ENCODE peak calls at places on chromosomes 4 and X, in eight cellular contexts. One of them, this sample, is unnamed.
A peak's percentile ranks its signal among the peaks of the same experiment; 100 is the strongest.

GRCh38 chrX:41922694-41923171 is 621 bp downstream of the CASK start:
- DNase-seq in frontal cortex: peak; percentile 43
- DNase-seq in LHCN-M2: peak; percentile 21
- DNase-seq in KG1: no peak
- DNase-seq in stimulated activated CD8-positive, alpha-beta memory T cell treated with anti-CD3 and anti-CD28 coated beads, Interleukin-4, amount 100 ng/mL, for 48 hours: peak; percentile 31
- DNase-seq in heart right ventricle: peak; percentile 33
- DNase-seq in A549: peak; percentile 26
- DNase-seq in NCI-H524 treated with DMSO at 0.1 percent for 48 hours: peak; percentile 44
- DNase-seq in this sample: no peak

GRCh38 chrX:51614353-51614752 is 4.4 kb downstream of the CENPVL3 start:
- DNase-seq in frontal cortex: no peak
- DNase-seq in LHCN-M2: peak; percentile 31
- DNase-seq in KG1: no peak
- DNase-seq in stimulated activated CD8-positive, alpha-beta memory T cell treated with anti-CD3 and anti-CD28 coated beads, Interleukin-4, amount 100 ng/mL, for 48 hours: no peak
- DNase-seq in heart right ventricle: no peak
- DNase-seq in A549: peak; percentile 35
- DNase-seq in NCI-H524 treated with DMSO at 0.1 percent for 48 hours: no peak
- DNase-seq in this sample: no peak

GRCh38 chrX:19334945-19335626 is 8.6 kb upstream of the PDHA1 start:
- DNase-seq in frontal cortex: no peak
- DNase-seq in LHCN-M2: peak; percentile 30
- DNase-seq in KG1: no peak
- DNase-seq in stimulated activated CD8-positive, alpha-beta memory T cell treated with anti-CD3 and anti-CD28 coated beads, Interleukin-4, amount 100 ng/mL, for 48 hours: peak; percentile 28
- DNase-seq in heart right ventricle: no peak
- DNase-seq in A549: peak; percentile 89
- DNase-seq in NCI-H524 treated with DMSO at 0.1 percent for 48 hours: no peak
- DNase-seq in this sample: peak; percentile 61

GRCh38 chr4:5885733-5886132 is 7.2 kb downstream of the CRMP1 start:
- DNase-seq in frontal cortex: no peak
- DNase-seq in LHCN-M2: no peak
- DNase-seq in KG1: no peak
- DNase-seq in stimulated activated CD8-positive, alpha-beta memory T cell treated with anti-CD3 and anti-CD28 coated beads, Interleukin-4, amount 100 ng/mL, for 48 hours: no peak
- DNase-seq in heart right ventricle: no peak
- DNase-seq in A549: no peak
- DNase-seq in NCI-H524 treated with DMSO at 0.1 percent for 48 hours: no peak
- DNase-seq in this sample: no peak

GRCh38 chr4:103012085-103012484 is 7.4 kb downstream of the SLC9B1 start:
- DNase-seq in frontal cortex: no peak
- DNase-seq in LHCN-M2: no peak
- DNase-seq in KG1: no peak
- DNase-seq in stimulated activated CD8-positive, alpha-beta memory T cell treated with anti-CD3 and anti-CD28 coated beads, Interleukin-4, amount 100 ng/mL, for 48 hours: no peak
- DNase-seq in heart right ventricle: no peak
- DNase-seq in A549: no peak
- DNase-seq in NCI-H524 treated with DMSO at 0.1 percent for 48 hours: no peak
- DNase-seq in this sample: no peak

GRCh38 chrX:153477039-153477438 is 6.7 kb upstream of the HAUS7 start:
- DNase-seq in frontal cortex: no peak
- DNase-seq in LHCN-M2: no peak
- DNase-seq in KG1: no peak
- DNase-seq in stimulated activated CD8-positive, alpha-beta memory T cell treated with anti-CD3 and anti-CD28 coated beads, Interleukin-4, amount 100 ng/mL, for 48 hours: no peak
- DNase-seq in heart right ventricle: no peak
- DNase-seq in A549: no peak
- DNase-seq in NCI-H524 treated with DMSO at 0.1 percent for 48 hours: no peak
- DNase-seq in this sample: peak; percentile 55

GRCh38 chr4:120007171-120007894 is 59.3 kb downstream of the MAD2L1 start:
- DNase-seq in frontal cortex: no peak
- DNase-seq in LHCN-M2: peak; percentile 23
- DNase-seq in KG1: no peak
- DNase-seq in stimulated activated CD8-positive, alpha-beta memory T cell treated with anti-CD3 and anti-CD28 coated beads, Interleukin-4, amount 100 ng/mL, for 48 hours: no peak
- DNase-seq in heart right ventricle: no peak
- DNase-seq in A549: no peak
- DNase-seq in NCI-H524 treated with DMSO at 0.1 percent for 48 hours: no peak
- DNase-seq in this sample: no peak

GRCh38 chr4:1500231-1500965 is 94.2 kb upstream of the NKX1-1 start:
- DNase-seq in frontal cortex: no peak
- DNase-seq in LHCN-M2: no peak
- DNase-seq in KG1: no peak
- DNase-seq in stimulated activated CD8-positive, alpha-beta memory T cell treated with anti-CD3 and anti-CD28 coated beads, Interleukin-4, amount 100 ng/mL, for 48 hours: no peak
- DNase-seq in heart right ventricle: no peak
- DNase-seq in A549: no peak
- DNase-seq in NCI-H524 treated with DMSO at 0.1 percent for 48 hours: no peak
- DNase-seq in this sample: no peak

GRCh38 chr4:94068712-94069111 is 139.0 kb upstream of the SMARCAD1 start:
- DNase-seq in frontal cortex: no peak
- DNase-seq in LHCN-M2: peak; percentile 16
- DNase-seq in KG1: no peak
- DNase-seq in stimulated activated CD8-positive, alpha-beta memory T cell treated with anti-CD3 and anti-CD28 coated beads, Interleukin-4, amount 100 ng/mL, for 48 hours: no peak
- DNase-seq in heart right ventricle: no peak
- DNase-seq in A549: no peak
- DNase-seq in NCI-H524 treated with DMSO at 0.1 percent for 48 hours: no peak
- DNase-seq in this sample: no peak

GRCh38 chrX:136810493-136810892 is 29.8 kb upstream of the ARHGEF6 start:
- DNase-seq in frontal cortex: no peak
- DNase-seq in LHCN-M2: no peak
- DNase-seq in KG1: no peak
- DNase-seq in stimulated activated CD8-positive, alpha-beta memory T cell treated with anti-CD3 and anti-CD28 coated beads, Interleukin-4, amount 100 ng/mL, for 48 hours: no peak
- DNase-seq in heart right ventricle: no peak
- DNase-seq in A549: no peak
- DNase-seq in NCI-H524 treated with DMSO at 0.1 percent for 48 hours: no peak
- DNase-seq in this sample: no peak

GRCh38 chr4:102174800-102175199 is 170.5 kb downstream of the SLC39A8 start:
- DNase-seq in frontal cortex: no peak
- DNase-seq in LHCN-M2: peak; percentile 79
- DNase-seq in KG1: no peak
- DNase-seq in stimulated activated CD8-positive, alpha-beta memory T cell treated with anti-CD3 and anti-CD28 coated beads, Interleukin-4, amount 100 ng/mL, for 48 hours: no peak
- DNase-seq in heart right ventricle: no peak
- DNase-seq in A549: peak; percentile 1
- DNase-seq in NCI-H524 treated with DMSO at 0.1 percent for 48 hours: no peak
- DNase-seq in this sample: no peak

GRCh38 chr4:146275370-146275769 is 61.0 kb downstream of the REELD1 start:
- DNase-seq in frontal cortex: no peak
- DNase-seq in LHCN-M2: no peak
- DNase-seq in KG1: no peak
- DNase-seq in stimulated activated CD8-positive, alpha-beta memory T cell treated with anti-CD3 and anti-CD28 coated beads, Interleukin-4, amount 100 ng/mL, for 48 hours: no peak
- DNase-seq in heart right ventricle: no peak
- DNase-seq in A549: no peak
- DNase-seq in NCI-H524 treated with DMSO at 0.1 percent for 48 hours: no peak
- DNase-seq in this sample: no peak

GRCh38 chrX:27254663-27255062 is 208.5 kb downstream of the PPP4R3C start:
- DNase-seq in frontal cortex: no peak
- DNase-seq in LHCN-M2: no peak
- DNase-seq in KG1: no peak
- DNase-seq in stimulated activated CD8-positive, alpha-beta memory T cell treated with anti-CD3 and anti-CD28 coated beads, Interleukin-4, amount 100 ng/mL, for 48 hours: no peak
- DNase-seq in heart right ventricle: no peak
- DNase-seq in A549: no peak
- DNase-seq in NCI-H524 treated with DMSO at 0.1 percent for 48 hours: no peak
- DNase-seq in this sample: no peak

GRCh38 chr4:139454646-139455045 is 725 bp downstream of the RAB33B start:
- DNase-seq in frontal cortex: no peak
- DNase-seq in LHCN-M2: no peak
- DNase-seq in KG1: no peak
- DNase-seq in stimulated activated CD8-positive, alpha-beta memory T cell treated with anti-CD3 and anti-CD28 coated beads, Interleukin-4, amount 100 ng/mL, for 48 hours: no peak
- DNase-seq in heart right ventricle: no peak
- DNase-seq in A549: no peak
- DNase-seq in NCI-H524 treated with DMSO at 0.1 percent for 48 hours: no peak
- DNase-seq in this sample: no peak

GRCh38 chr4:8702020-8702495 is 109.5 kb downstream of the CPZ start:
- DNase-seq in frontal cortex: no peak
- DNase-seq in LHCN-M2: no peak
- DNase-seq in KG1: no peak
- DNase-seq in stimulated activated CD8-positive, alpha-beta memory T cell treated with anti-CD3 and anti-CD28 coated beads, Interleukin-4, amount 100 ng/mL, for 48 hours: no peak
- DNase-seq in heart right ventricle: no peak
- DNase-seq in A549: no peak
- DNase-seq in NCI-H524 treated with DMSO at 0.1 percent for 48 hours: no peak
- DNase-seq in this sample: no peak

GRCh38 chr4:81882222-81882621 is 410.5 kb upstream of the RASGEF1B start:
- DNase-seq in frontal cortex: no peak
- DNase-seq in LHCN-M2: no peak
- DNase-seq in KG1: no peak
- DNase-seq in stimulated activated CD8-positive, alpha-beta memory T cell treated with anti-CD3 and anti-CD28 coated beads, Interleukin-4, amount 100 ng/mL, for 48 hours: no peak
- DNase-seq in heart right ventricle: no peak
- DNase-seq in A549: no peak
- DNase-seq in NCI-H524 treated with DMSO at 0.1 percent for 48 hours: no peak
- DNase-seq in this sample: no peak

GRCh38 chr4:81635747-81636146 is 164.0 kb upstream of the RASGEF1B start:
- DNase-seq in frontal cortex: no peak
- DNase-seq in LHCN-M2: no peak
- DNase-seq in KG1: no peak
- DNase-seq in stimulated activated CD8-positive, alpha-beta memory T cell treated with anti-CD3 and anti-CD28 coated beads, Interleukin-4, amount 100 ng/mL, for 48 hours: no peak
- DNase-seq in heart right ventricle: no peak
- DNase-seq in A549: no peak
- DNase-seq in NCI-H524 treated with DMSO at 0.1 percent for 48 hours: no peak
- DNase-seq in this sample: no peak

GRCh38 chr4:56817840-56818491 is 3.5 kb downstream of the SPINK2 start:
- DNase-seq in frontal cortex: no peak
- DNase-seq in LHCN-M2: no peak
- DNase-seq in KG1: no peak
- DNase-seq in stimulated activated CD8-positive, alpha-beta memory T cell treated with anti-CD3 and anti-CD28 coated beads, Interleukin-4, amount 100 ng/mL, for 48 hours: peak; percentile 55
- DNase-seq in heart right ventricle: no peak
- DNase-seq in A549: no peak
- DNase-seq in NCI-H524 treated with DMSO at 0.1 percent for 48 hours: no peak
- DNase-seq in this sample: no peak

GRCh38 chr4:153792893-153793227 is 4.0 kb upstream of the SFRP2 start:
- DNase-seq in frontal cortex: no peak
- DNase-seq in LHCN-M2: no peak
- DNase-seq in KG1: no peak
- DNase-seq in stimulated activated CD8-positive, alpha-beta memory T cell treated with anti-CD3 and anti-CD28 coated beads, Interleukin-4, amount 100 ng/mL, for 48 hours: peak; percentile 25
- DNase-seq in heart right ventricle: no peak
- DNase-seq in A549: no peak
- DNase-seq in NCI-H524 treated with DMSO at 0.1 percent for 48 hours: no peak
- DNase-seq in this sample: no peak

GRCh38 chr4:147447820-147448219 is 33.1 kb upstream of the EDNRA start:
- DNase-seq in frontal cortex: no peak
- DNase-seq in LHCN-M2: no peak
- DNase-seq in KG1: no peak
- DNase-seq in stimulated activated CD8-positive, alpha-beta memory T cell treated with anti-CD3 and anti-CD28 coated beads, Interleukin-4, amount 100 ng/mL, for 48 hours: no peak
- DNase-seq in heart right ventricle: no peak
- DNase-seq in A549: no peak
- DNase-seq in NCI-H524 treated with DMSO at 0.1 percent for 48 hours: no peak
- DNase-seq in this sample: no peak

GRCh38 chr4:125319311-125319710 is 4.6 kb downstream of the FAT4 start:
- DNase-seq in frontal cortex: no peak
- DNase-seq in LHCN-M2: no peak
- DNase-seq in KG1: no peak
- DNase-seq in stimulated activated CD8-positive, alpha-beta memory T cell treated with anti-CD3 and anti-CD28 coated beads, Interleukin-4, amount 100 ng/mL, for 48 hours: no peak
- DNase-seq in heart right ventricle: no peak
- DNase-seq in A549: no peak
- DNase-seq in NCI-H524 treated with DMSO at 0.1 percent for 48 hours: no peak
- DNase-seq in this sample: no peak

GRCh38 chr4:172899861-172900260 is 268.8 kb upstream of the GALNT7 start:
- DNase-seq in frontal cortex: no peak
- DNase-seq in LHCN-M2: no peak
- DNase-seq in KG1: no peak
- DNase-seq in stimulated activated CD8-positive, alpha-beta memory T cell treated with anti-CD3 and anti-CD28 coated beads, Interleukin-4, amount 100 ng/mL, for 48 hours: no peak
- DNase-seq in heart right ventricle: no peak
- DNase-seq in A549: no peak
- DNase-seq in NCI-H524 treated with DMSO at 0.1 percent for 48 hours: no peak
- DNase-seq in this sample: no peak

GRCh38 chrX:153631346-153631745 is 15.7 kb upstream of the DUSP9 start:
- DNase-seq in frontal cortex: no peak
- DNase-seq in LHCN-M2: no peak
- DNase-seq in KG1: no peak
- DNase-seq in stimulated activated CD8-positive, alpha-beta memory T cell treated with anti-CD3 and anti-CD28 coated beads, Interleukin-4, amount 100 ng/mL, for 48 hours: no peak
- DNase-seq in heart right ventricle: no peak
- DNase-seq in A549: no peak
- DNase-seq in NCI-H524 treated with DMSO at 0.1 percent for 48 hours: no peak
- DNase-seq in this sample: no peak

GRCh38 chrX:17669458-17669857 is 67.8 kb upstream of the SCML1 start:
- DNase-seq in frontal cortex: no peak
- DNase-seq in LHCN-M2: no peak
- DNase-seq in KG1: no peak
- DNase-seq in stimulated activated CD8-positive, alpha-beta memory T cell treated with anti-CD3 and anti-CD28 coated beads, Interleukin-4, amount 100 ng/mL, for 48 hours: no peak
- DNase-seq in heart right ventricle: no peak
- DNase-seq in A549: no peak
- DNase-seq in NCI-H524 treated with DMSO at 0.1 percent for 48 hours: no peak
- DNase-seq in this sample: no peak

GRCh38 chr4:123102897-123103489 is 180.6 kb upstream of the NUDT6 start:
- DNase-seq in frontal cortex: no peak
- DNase-seq in LHCN-M2: peak; percentile 61
- DNase-seq in KG1: no peak
- DNase-seq in stimulated activated CD8-positive, alpha-beta memory T cell treated with anti-CD3 and anti-CD28 coated beads, Interleukin-4, amount 100 ng/mL, for 48 hours: no peak
- DNase-seq in heart right ventricle: no peak
- DNase-seq in A549: peak; percentile 45
- DNase-seq in NCI-H524 treated with DMSO at 0.1 percent for 48 hours: no peak
- DNase-seq in this sample: no peak

GRCh38 chr4:106681381-106681921 is 312.9 kb upstream of the GIMD1 start:
- DNase-seq in frontal cortex: no peak
- DNase-seq in LHCN-M2: no peak
- DNase-seq in KG1: no peak
- DNase-seq in stimulated activated CD8-positive, alpha-beta memory T cell treated with anti-CD3 and anti-CD28 coated beads, Interleukin-4, amount 100 ng/mL, for 48 hours: no peak
- DNase-seq in heart right ventricle: no peak
- DNase-seq in A549: no peak
- DNase-seq in NCI-H524 treated with DMSO at 0.1 percent for 48 hours: no peak
- DNase-seq in this sample: no peak